ENCODE peak calls at places on chromosomes 12 and 14, in eight cellular contexts. A is neural progenitor cell, M is MM.1S, S is hepatocyte, E is GM23338, Q is HCT116, O is PC-3, N is SK-N-SH. C is an unnamed sample.

GRCh38 chr14:104594310-104595046 is 10.1 kb downstream of the TMEM179 start:
- DNase-seq in A (no peak), M (no peak), S (no peak), N (peak), E (no peak), O (no peak), Q (no peak), C (no peak)

GRCh38 chr14:58401587-58401986 is 5.9 kb downstream of the TOMM20L start:
- DNase-seq in A (peak), E (peak), N (no peak), S (no peak), O (peak), M (no peak), Q (no peak), C (peak)

GRCh38 chr12:98595152-98595988 is 1.9 kb downstream of the SLC25A3 start:
- DNase-seq in A (no peak), E (no peak), N (no peak), O (peak), Q (no peak), S (peak), M (no peak), C (no peak)

GRCh38 chr14:26330982-26331381 is 266.9 kb downstream of the NOVA1 start:
- DNase-seq in S (peak), E (no peak), Q (no peak), A (no peak), N (no peak), M (no peak), O (no peak), C (no peak)

GRCh38 chr12:87758271-87758670 is 270.9 kb downstream of the C12orf50 start:
- DNase-seq in Q (no peak), A (no peak), N (no peak), O (no peak), M (no peak), S (no peak), E (no peak), C (no peak)

GRCh38 chr12:99087278-99087677 is 442.2 kb downstream of the APAF1 start:
- DNase-seq in M (no peak), Q (no peak), S (no peak), A (peak), E (peak), N (no peak), O (no peak), C (no peak)

GRCh38 chr12:104662908-104663307 is 206.2 kb downstream of the CHST11 start:
- DNase-seq in Q (no peak), M (no peak), A (no peak), S (no peak), O (no peak), E (no peak), N (no peak), C (no peak)

GRCh38 chr14:94748667-94749347 is 21.1 kb downstream of the GSC start:
- DNase-seq in E (peak), Q (peak), M (peak), A (peak), N (peak), S (peak), O (peak), C (peak)

GRCh38 chr14:66381765-66382164 is 104.4 kb upstream of the CCDC196 start:
- DNase-seq in O (no peak), M (no peak), N (no peak), A (no peak), Q (no peak), E (no peak), S (no peak), C (no peak)

GRCh38 chr12:76878045-76878898 is 547 bp downstream of the CSRP2 start:
- DNase-seq in Q (peak), N (peak), S (peak), M (peak), E (peak), O (peak), A (peak), C (peak)

GRCh38 chr14:99551034-99551922 is 52.7 kb downstream of the CCDC85C start:
- DNase-seq in O (no peak), A (no peak), Q (no peak), S (no peak), N (no peak), M (no peak), E (no peak), C (no peak)

GRCh38 chr12:66388512-66388911 is 86.2 kb downstream of the HELB start:
- DNase-seq in E (no peak), S (no peak), M (no peak), Q (no peak), A (no peak), O (no peak), N (no peak), C (no peak)

GRCh38 chr14:101008196-101008595 is 104.7 kb upstream of the RTL1 start:
- DNase-seq in M (no peak), S (peak), E (no peak), A (no peak), O (no peak), Q (no peak), N (no peak), C (no peak)

GRCh38 chr12:28568083-28568482 is 377.8 kb downstream of the CCDC91 start:
- DNase-seq in N (peak), O (peak), Q (no peak), E (no peak), A (no peak), M (no peak), S (peak), C (no peak)

GRCh38 chr14:104321151-104322130 is 183.1 kb downstream of the KIF26A start:
- DNase-seq in Q (no peak), S (no peak), E (no peak), O (no peak), M (no peak), N (no peak), A (no peak), C (no peak)

GRCh38 chr12:93894391-93895095 is 217.4 kb downstream of the CRADD start:
- DNase-seq in A (no peak), S (peak), N (peak), Q (no peak), M (no peak), E (no peak), O (no peak), C (no peak)

GRCh38 chr12:100058482-100059029 is 73.8 kb upstream of the ANKS1B start:
- DNase-seq in E (no peak), A (no peak), M (no peak), O (peak), S (peak), Q (no peak), N (peak), C (no peak)

GRCh38 chr14:46136456-46136855 is 515.1 kb downstream of the RPL10L start:
- DNase-seq in A (no peak), E (no peak), N (no peak), Q (no peak), M (no peak), O (no peak), S (no peak), C (no peak)

GRCh38 chr12:100661300-100661951 is 87.9 kb downstream of the GAS2L3 start:
- DNase-seq in E (peak), A (no peak), M (no peak), N (no peak), Q (no peak), O (no peak), S (no peak), C (no peak)

GRCh38 chr12:104991565-104992128 is 5.5 kb downstream of the NOPCHAP1 start:
- DNase-seq in A (no peak), O (no peak), M (peak), Q (no peak), N (no peak), E (no peak), S (no peak), C (no peak)

GRCh38 chr12:46558696-46559095 is 186.1 kb upstream of the SLC38A2 start:
- DNase-seq in Q (no peak), O (no peak), E (no peak), S (no peak), A (no peak), M (no peak), N (no peak), C (no peak)

GRCh38 chr12:1644523-1645438 is 15.8 kb downstream of the WNT5B start:
- DNase-seq in Q (no peak), O (no peak), N (peak), A (no peak), M (no peak), S (peak), E (no peak), C (no peak)

GRCh38 chr14:68394719-68395117 is 398.1 kb downstream of the ZFP36L1 start:
- DNase-seq in A (peak), S (no peak), E (peak), O (no peak), M (no peak), N (no peak), Q (no peak), C (no peak)

GRCh38 chr12:114400925-114401324 is 5.0 kb downstream of the TBX5 start:
- DNase-seq in N (no peak), S (peak), M (no peak), Q (no peak), O (no peak), E (peak), A (peak), C (no peak)

GRCh38 chr14:52068741-52069616 is at the start of gene NID2:
- DNase-seq in N (peak), M (no peak), A (peak), S (peak), O (peak), Q (no peak), E (peak), C (no peak)

GRCh38 chr14:84343637-84344036 is 1186.3 kb upstream of the FLRT2 start:
- DNase-seq in Q (no peak), E (no peak), O (no peak), M (no peak), N (no peak), S (peak), A (no peak), C (no peak)

GRCh38 chr14:55066223-55066622 is 14.8 kb downstream of the MAPK1IP1L start:
- DNase-seq in N (no peak), M (no peak), E (no peak), O (no peak), Q (no peak), S (no peak), A (no peak), C (no peak)

GRCh38 chr14:104094709-104095425 is 9.4 kb downstream of the ASPG start:
- DNase-seq in Q (no peak), N (peak), O (peak), E (peak), A (peak), S (peak), M (peak), C (peak)

GRCh38 chr12:14906114-14906513 is 20.5 kb upstream of the MGP start:
- DNase-seq in Q (no peak), E (no peak), N (no peak), A (no peak), O (no peak), M (no peak), S (no peak), C (no peak)

GRCh38 chr12:14907953-14908352 is 22.3 kb upstream of the MGP start:
- DNase-seq in O (no peak), A (no peak), Q (no peak), M (no peak), N (no peak), S (no peak), E (no peak), C (no peak)

GRCh38 chr12:14913381-14913781 is 25.0 kb downstream of the ERP27 start:
- DNase-seq in A (no peak), E (no peak), Q (peak), S (peak), N (no peak), O (peak), M (no peak), C (no peak)

GRCh38 chr12:14911131-14911530 is 25.5 kb upstream of the MGP start:
- DNase-seq in S (no peak), E (no peak), A (no peak), N (no peak), M (no peak), Q (no peak), O (no peak), C (no peak)

GRCh38 chr12:14910090-14910915 is 24.6 kb upstream of the MGP start:
- DNase-seq in E (no peak), Q (peak), N (no peak), M (no peak), A (no peak), S (no peak), O (peak), C (no peak)
- H2AFZ ChIP-seq in E (no peak), Q (peak), N (peak), M (no peak), A (no peak), S (no peak), O (peak), C (no peak)

GRCh38 chr12:123523518-123523917 is 10.0 kb downstream of the RILPL1 start:
- DNase-seq in S (no peak), A (no peak), E (no peak), N (no peak), M (no peak), O (no peak), Q (no peak), C (no peak)

GRCh38 chr12:123529636-123530035 is 3.9 kb downstream of the RILPL1 start:
- DNase-seq in A (no peak), O (no peak), N (no peak), S (no peak), M (no peak), E (no peak), Q (no peak), C (no peak)

GRCh38 chr12:123528858-123529257 is 4.7 kb downstream of the RILPL1 start:
- DNase-seq in Q (no peak), O (no peak), S (no peak), A (no peak), M (no peak), N (no peak), E (no peak), C (no peak)

GRCh38 chr12:123524378-123524777 is 9.1 kb downstream of the RILPL1 start:
- DNase-seq in Q (no peak), S (no peak), A (no peak), N (no peak), M (no peak), O (no peak), E (no peak), C (no peak)

DNA sequence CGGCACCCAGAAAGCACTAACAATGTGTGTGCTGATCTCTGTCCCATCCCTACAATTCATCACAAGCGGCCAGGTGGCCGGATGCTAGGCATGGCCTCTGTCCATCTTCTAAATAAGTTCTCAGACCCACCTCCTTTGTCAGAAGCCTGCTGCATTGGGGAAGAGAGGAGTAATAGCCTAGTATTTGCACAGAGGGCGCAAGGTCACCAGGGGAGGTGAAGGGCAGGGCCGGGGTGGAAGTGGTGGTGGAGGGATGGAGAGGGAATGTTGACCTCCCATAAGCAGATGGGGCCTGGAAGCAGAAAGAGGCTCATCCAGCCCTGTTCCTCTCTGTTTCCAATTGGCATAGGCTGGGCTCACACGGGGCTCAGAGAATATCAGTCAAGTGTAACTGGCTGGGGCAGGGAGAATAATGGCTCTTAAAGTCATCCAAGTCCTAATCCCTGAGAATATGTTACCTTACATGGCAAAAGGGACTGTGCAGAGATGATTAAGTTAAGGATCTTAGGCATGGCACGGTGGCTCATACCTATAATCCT is 6.9 kb downstream of the RILPL1 start:
- DNase-seq in O (no peak), E (no peak), Q (no peak), M (no peak), N (no peak), S (no peak), A (no peak), C (no peak)
- TF ChIP-seq CTCF in O (no peak), E (no peak), Q (no peak), M (no peak), N (no peak), S (no peak), A (no peak), C (no peak)

GRCh38 chr12:7605900-7606465 is 59.7 kb downstream of the APOBEC1 start:
- DNase-seq in E (no peak), S (no peak), M (no peak), A (no peak), O (no peak), Q (no peak), N (no peak), C (no peak)

GRCh38 chr12:7601407-7601806 is 64.3 kb downstream of the APOBEC1 start:
- DNase-seq in M (no peak), O (no peak), Q (no peak), A (no peak), E (no peak), N (no peak), S (no peak), C (no peak)

DNA sequence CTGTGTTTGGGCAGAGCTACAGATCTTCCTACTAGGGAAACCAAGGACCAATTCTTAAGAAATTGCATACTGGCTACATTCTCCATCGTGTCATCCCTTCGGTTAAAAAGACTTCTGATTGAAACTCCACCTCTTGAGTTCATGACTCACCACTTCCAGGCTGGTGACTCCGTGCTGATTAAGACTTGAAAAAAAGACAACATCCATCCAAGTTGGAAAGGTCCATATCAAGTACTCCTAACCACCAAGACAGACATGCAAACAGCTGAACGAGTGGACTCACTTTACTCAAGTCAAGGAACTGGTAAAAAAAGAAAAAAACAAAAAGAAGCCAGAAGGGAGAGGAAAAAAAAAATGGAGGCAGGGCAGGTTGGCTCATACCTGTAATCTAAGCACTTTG is 63.4 kb downstream of the APOBEC1 start:
- DNase-seq in S (no peak), E (no peak), A (no peak), N (no peak), O (peak), M (no peak), Q (peak), C (no peak)
- TF ChIP-seq EZH2phosphoT487 in S (no peak), E (no peak), A (no peak), N (no peak), O (no peak), M (no peak), Q (no peak), C (no peak)

GRCh38 chr14:22980672-22981089 is 1.7 kb downstream of the AJUBA start:
- DNase-seq in M (no peak), Q (no peak), S (peak), N (peak), A (peak), E (peak), O (peak), C (no peak)
- H2AFZ ChIP-seq in M (peak), Q (no peak), S (peak), N (no peak), A (no peak), E (no peak), O (peak), C (no peak)

C was measured in OCI-LY7.